ENCODE peak calls at places on chromosomes 2 and 18, in ten cellular contexts. D is germinal center, U is NCI-H1694, J is fibroblast of the aortic adventitia, M is D341Med, Y is tibial nerve, T is AML-193, E is GM19239, Q is lower leg skin, N is HEK293T. H is an unnamed sample.

GRCh38 chr2:3468296-3468988 is 50.9 kb downstream of the ADI1 start:
- DNase-seq in D (no peak), U (no peak), J (no peak), M (no peak), Y (no peak), T (no peak), E (no peak), Q (no peak), N (no peak), H (no peak)

GRCh38 chr2:3405308-3405707 is 25.8 kb downstream of the TRAPPC12 start:
- DNase-seq in D (no peak), U (no peak), J (no peak), M (no peak), Y (no peak), T (no peak), E (no peak), Q (no peak), N (no peak), H (no peak)

GRCh38 chr2:150526827-150527226 is 39.4 kb upstream of the RND3 start:
- DNase-seq in D (no peak), U (no peak), J (peak; percentile 95), M (no peak), Y (no peak), T (no peak), E (no peak), Q (no peak), N (no peak), H (no peak)

GRCh38 chr2:67954125-67954748 is 108.6 kb downstream of the C1D start:
- DNase-seq in D (no peak), U (no peak), J (no peak), M (peak; percentile 47), Y (no peak), T (no peak), E (no peak), Q (peak; percentile 44), N (no peak), H (no peak)

GRCh38 chr18:44839239-44839666 is 158.6 kb downstream of the SETBP1 start:
- DNase-seq in D (peak; percentile 63), U (peak; percentile 26), J (peak; percentile 71), M (no peak), Y (peak; percentile 73), T (peak; percentile 79), E (peak; percentile 72), Q (peak; percentile 53), N (no peak), H (peak; percentile 55)

GRCh38 chr2:131154071-131154531 is 49.0 kb downstream of the PLEKHB2 start:
- DNase-seq in D (peak; percentile 78), U (peak; percentile 50), J (peak; percentile 60), M (peak; percentile 85), Y (peak; percentile 20), T (peak; percentile 47), E (peak; percentile 84), Q (no peak), N (peak; percentile 82), H (peak; percentile 37)

GRCh38 chr2:240422683-240423329 is 12.7 kb upstream of the GPC1 start:
- DNase-seq in D (no peak), U (no peak), J (no peak), M (no peak), Y (no peak), T (no peak), E (no peak), Q (no peak), N (no peak), H (no peak)

GRCh38 chr18:9101730-9102390 is 639 bp upstream of the NDUFV2 start:
- DNase-seq in D (peak; percentile 64), U (no peak), J (peak; percentile 75), M (no peak), Y (no peak), T (peak; percentile 74), E (no peak), Q (no peak), N (no peak), H (no peak)

GRCh38 chr2:237256845-237257244 is 157.1 kb downstream of the COL6A3 start:
- DNase-seq in D (no peak), U (no peak), J (peak; percentile 93), M (no peak), Y (peak; percentile 62), T (no peak), E (no peak), Q (peak; percentile 65), N (no peak), H (no peak)

GRCh38 chr2:37711831-37712230 is 40.4 kb upstream of the CDC42EP3 start:
- DNase-seq in D (no peak), U (no peak), J (peak; percentile 53), M (no peak), Y (no peak), T (no peak), E (no peak), Q (no peak), N (no peak), H (no peak)

GRCh38 chr2:209431701-209432100 is 7.9 kb downstream of the MAP2 start:
- DNase-seq in D (no peak), U (no peak), J (peak; percentile 86), M (no peak), Y (no peak), T (no peak), E (no peak), Q (peak; percentile 33), N (no peak), H (no peak)

GRCh38 chr2:159617651-159618050 is 1.3 kb upstream of the BAZ2B start:
- DNase-seq in D (no peak), U (peak; percentile 65), J (peak; percentile 39), M (peak; percentile 34), Y (peak; percentile 12), T (no peak), E (no peak), Q (no peak), N (no peak), H (no peak)

GRCh38 chr2:171181067-171182049 is 20.7 kb upstream of the TLK1 start:
- DNase-seq in D (no peak), U (no peak), J (no peak), M (no peak), Y (no peak), T (no peak), E (no peak), Q (no peak), N (no peak), H (no peak)